ENCODE peak calls at places on chromosomes 16 and 17, in four cellular contexts. H is mesenchymal stem cell, Y is T-helper 1 cell, O is MCF 10A. U is an unnamed sample.
A peak's percentile ranks its signal among the peaks of the same experiment; 100 is the strongest.

GRCh38 chr17:10809605-10810004 is 5.7 kb upstream of the TMEM238L start:
- DNase-seq in H (no peak), Y (no peak), O (no peak), U (no peak)

GRCh38 chr16:85361441-85362118 is 249.3 kb upstream of the CIBAR2 start:
- DNase-seq in H (no peak), Y (no peak), O (no peak), U (no peak)

GRCh38 chr16:88194397-88195020 is 188.2 kb upstream of the ZNF469 start:
- DNase-seq in H (no peak), Y (no peak), O (no peak), U (no peak)

GRCh38 chr17:17872468-17873345 is 35.9 kb upstream of the SREBF1 start:
- DNase-seq in H (peak; percentile 82), Y (no peak), O (peak; percentile 47), U (no peak)

GRCh38 chr17:6496116-6496481 is 51.8 kb downstream of the PIMREG start:
- DNase-seq in H (no peak), Y (no peak), O (no peak), U (no peak)

GRCh38 chr17:50272246-50272645 is 2.0 kb upstream of the TMEM92 start:
- DNase-seq in H (no peak), Y (no peak), O (no peak), U (no peak)

GRCh38 chr17:72416054-72416691 is 295.4 kb downstream of the SOX9 start:
- DNase-seq in H (no peak), Y (no peak), O (peak; percentile 96), U (no peak)

GRCh38 chr16:1990336-1991134 is 765 bp downstream of the SYNGR3 start:
- DNase-seq in H (no peak), Y (peak; percentile 50), O (no peak), U (peak; percentile 20)

GRCh38 chr16:10708969-10709368 is 14.2 kb upstream of the TEKT5 start:
- DNase-seq in H (no peak), Y (no peak), O (no peak), U (no peak)

GRCh38 chr16:67860589-67861398 is 12.1 kb upstream of the EDC4 start:
- DNase-seq in H (peak; percentile 68), Y (no peak), O (peak; percentile 58), U (no peak)

GRCh38 chr17:51263001-51263400 is 2.7 kb downstream of the UTP18 start:
- DNase-seq in H (peak; percentile 51), Y (no peak), O (peak; percentile 40), U (no peak)

GRCh38 chr16:84603115-84603816 is 14.6 kb downstream of the COTL1 start:
- DNase-seq in H (peak; percentile 99), Y (no peak), O (peak; percentile 97), U (no peak)